ENCODE peak calls at places on chromosome 2, in five cellular contexts. B, P, Q, A and Z are unnamed samples.

GRCh38 chr2:237922641-237923361 is 44.0 kb upstream of the UBE2F start:
- DNase-seq in B (no peak), P (no peak), Q (peak), A (no peak), Z (no peak)

GRCh38 chr2:20232837-20233207 is 7.9 kb upstream of the SDC1 start:
- DNase-seq in B (no peak), P (no peak), Q (no peak), A (peak), Z (no peak)

GRCh38 chr2:175769200-175769599 is 232.9 kb downstream of the LNPK start:
- DNase-seq in B (no peak), P (no peak), Q (no peak), A (no peak), Z (no peak)

GRCh38 chr2:156115338-156115737 is 217.2 kb downstream of the NR4A2 start:
- DNase-seq in B (no peak), P (no peak), Q (no peak), A (no peak), Z (no peak)

GRCh38 chr2:165827921-165828276 is 33.9 kb upstream of the GALNT3 start:
- DNase-seq in B (no peak), P (no peak), Q (no peak), A (no peak), Z (no peak)

GRCh38 chr2:109172556-109173105 is 43.6 kb downstream of the SH3RF3 start:
- DNase-seq in B (no peak), P (no peak), Q (no peak), A (no peak), Z (no peak)

GRCh38 chr2:232891621-232892071 is 21.6 kb downstream of the SNORC start:
- DNase-seq in B (no peak), P (no peak), Q (no peak), A (no peak), Z (no peak)

GRCh38 chr2:60353863-60354262 is 199.6 kb downstream of the BCL11A start:
- DNase-seq in B (no peak), P (no peak), Q (no peak), A (peak), Z (peak)

GRCh38 chr2:74552914-74553811 is 579 bp downstream of the LOXL3 start:
- DNase-seq in B (peak), P (no peak), Q (peak), A (peak), Z (no peak)

GRCh38 chr2:180077295-180077906 is 70.3 kb upstream of the CWC22 start:
- DNase-seq in B (peak), P (peak), Q (peak), A (no peak), Z (no peak)

GRCh38 chr2:86787701-86788100 is 3.0 kb downstream of the CD8A start:
- DNase-seq in B (no peak), P (no peak), Q (peak), A (no peak), Z (no peak)

GRCh38 chr2:4340536-4340935 is 637.2 kb downstream of the DCDC2C start:
- DNase-seq in B (no peak), P (no peak), Q (no peak), A (no peak), Z (no peak)

GRCh38 chr2:119225084-119225864 is 1.6 kb downstream of the STEAP3 start:
- DNase-seq in B (no peak), P (peak), Q (no peak), A (no peak), Z (no peak)

GRCh38 chr2:202932425-202933138 is 20.5 kb downstream of the CARF start:
- DNase-seq in B (no peak), P (no peak), Q (no peak), A (no peak), Z (no peak)

GRCh38 chr2:86764661-86765307 is 25.9 kb downstream of the CD8A start:
- DNase-seq in B (peak), P (peak), Q (peak), A (no peak), Z (no peak)

GRCh38 chr2:84858123-84858522 is 22.8 kb downstream of the TRABD2A start:
- DNase-seq in B (no peak), P (no peak), Q (no peak), A (no peak), Z (no peak)

GRCh38 chr2:166996465-166996864 is 108.2 kb downstream of the XIRP2 start:
- DNase-seq in B (no peak), P (no peak), Q (no peak), A (no peak), Z (no peak)

GRCh38 chr2:129233751-129234406 is 745.6 kb upstream of the RAB6C start:
- DNase-seq in B (no peak), P (no peak), Q (peak), A (no peak), Z (no peak)

GRCh38 chr2:223093436-223093839 is 41.4 kb downstream of the KCNE4 start:
- DNase-seq in B (no peak), P (no peak), Q (no peak), A (no peak), Z (no peak)
- TF ChIP-seq TAF1 in B (no peak), P (no peak), Q (no peak), A (no peak), Z (no peak)

GRCh38 chr2:10501980-10502802 is 54.1 kb upstream of the ODC1 start:
- DNase-seq in B (no peak), P (no peak), Q (no peak), A (peak), Z (no peak)
- TF ChIP-seq GABPA in B (no peak), P (no peak), Q (no peak), A (no peak), Z (no peak)

DNA sequence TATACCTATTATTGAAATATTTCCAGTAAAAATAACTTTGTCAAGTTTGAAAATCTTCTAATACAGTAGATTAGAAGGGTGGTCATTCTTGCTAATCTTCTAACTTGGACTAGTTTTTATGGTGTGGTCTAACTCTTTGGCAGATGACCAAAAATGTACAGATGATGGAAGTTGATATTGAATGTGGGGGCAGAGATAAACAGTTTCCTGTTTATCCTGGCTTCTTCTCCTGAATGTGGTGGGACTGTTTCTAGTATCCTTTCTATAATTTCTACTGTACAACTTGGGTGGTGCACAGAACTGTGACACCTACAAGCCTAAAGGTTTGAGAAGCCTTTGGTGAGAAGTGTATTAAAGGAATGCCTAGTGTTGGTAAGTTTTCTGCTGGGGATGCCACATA is 178.7 kb downstream of the PDE11A start:
- DNase-seq in B (peak), P (no peak), Q (no peak), A (no peak), Z (no peak)
- TF ChIP-seq TAF1 in B (no peak), P (no peak), Q (no peak), A (no peak), Z (no peak)

DNA sequence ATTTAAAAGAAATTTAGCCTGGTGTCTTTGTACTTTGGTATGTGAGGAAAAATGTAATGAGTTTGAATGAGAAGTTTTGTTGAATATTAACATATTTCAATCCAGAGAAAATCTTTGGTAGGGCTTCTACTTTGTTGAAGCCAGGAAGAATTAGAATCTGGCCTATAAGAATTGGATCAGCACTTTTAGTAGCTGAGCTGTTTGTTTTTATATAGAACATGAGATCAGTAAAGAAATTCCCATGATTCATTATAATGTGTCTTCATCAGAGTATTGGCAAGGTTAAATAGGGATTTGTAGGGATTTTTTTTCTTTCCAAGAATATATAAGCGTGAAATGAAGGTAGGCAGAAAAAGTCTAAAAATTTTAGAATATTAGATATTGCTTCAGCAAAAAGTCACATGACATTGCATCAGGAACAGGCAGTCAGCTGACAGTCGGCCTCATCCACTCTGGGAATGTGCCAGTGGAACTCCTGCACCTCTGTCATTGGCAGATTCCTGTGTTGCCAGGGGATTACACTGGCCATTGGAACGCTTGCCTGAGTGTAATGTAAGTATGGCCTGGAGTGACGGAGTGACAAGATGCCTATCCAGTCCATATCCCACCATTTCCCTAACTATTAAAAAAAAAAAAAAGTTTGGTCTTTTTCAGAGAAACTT is 60.6 kb downstream of the SERTAD2 start:
- DNase-seq in B (no peak), P (no peak), Q (no peak), A (no peak), Z (no peak)
- TF ChIP-seq GABPA in B (no peak), P (no peak), Q (no peak), A (no peak), Z (no peak)

GRCh38 chr2:168217920-168218319 is 29.5 kb downstream of the STK39 start:
- DNase-seq in B (no peak), P (no peak), Q (no peak), A (no peak), Z (no peak)
- TF ChIP-seq TAF1 in B (no peak), P (no peak), Q (no peak), A (no peak), Z (no peak)

DNA sequence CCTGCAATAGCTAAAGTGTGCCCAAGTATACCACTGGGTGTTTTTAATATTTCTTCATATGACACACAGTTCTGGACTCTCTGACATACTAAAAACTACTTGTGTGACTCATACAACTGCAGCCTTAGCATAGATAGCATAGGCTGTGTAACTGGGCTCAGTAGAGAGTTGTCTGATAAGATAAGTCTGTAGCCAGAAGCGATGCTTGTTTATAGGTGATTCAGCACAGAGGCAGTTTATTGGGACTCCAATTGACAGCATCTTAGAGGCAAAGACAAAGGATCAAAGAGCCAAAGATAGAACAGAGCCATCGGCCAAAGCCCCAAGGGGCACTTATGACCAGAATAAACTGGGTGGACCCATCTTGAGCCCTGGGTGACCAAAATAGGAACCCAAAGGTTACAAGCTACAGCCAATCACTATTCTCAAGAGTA is 42.3 kb downstream of the AAK1 start:
- DNase-seq in B (peak), P (peak), Q (no peak), A (no peak), Z (no peak)
- TF ChIP-seq GABPA in B (no peak), P (no peak), Q (no peak), A (no peak), Z (no peak)

GRCh38 chr2:133054297-133054696 is 384.3 kb upstream of the LYPD1 start:
- DNase-seq in B (no peak), P (no peak), Q (no peak), A (no peak), Z (no peak)

GRCh38 chr2:133053541-133053940 is 383.5 kb upstream of the LYPD1 start:
- DNase-seq in B (no peak), P (no peak), Q (no peak), A (no peak), Z (no peak)
- TF ChIP-seq TAF1 in B (no peak), P (no peak), Q (no peak), A (no peak), Z (no peak)

GRCh38 chr2:135600915-135601314 is 69.6 kb downstream of the R3HDM1 start:
- DNase-seq in B (no peak), P (no peak), Q (no peak), A (no peak), Z (no peak)
- TF ChIP-seq GABPA in B (no peak), P (no peak), Q (no peak), A (no peak), Z (no peak)

DNA sequence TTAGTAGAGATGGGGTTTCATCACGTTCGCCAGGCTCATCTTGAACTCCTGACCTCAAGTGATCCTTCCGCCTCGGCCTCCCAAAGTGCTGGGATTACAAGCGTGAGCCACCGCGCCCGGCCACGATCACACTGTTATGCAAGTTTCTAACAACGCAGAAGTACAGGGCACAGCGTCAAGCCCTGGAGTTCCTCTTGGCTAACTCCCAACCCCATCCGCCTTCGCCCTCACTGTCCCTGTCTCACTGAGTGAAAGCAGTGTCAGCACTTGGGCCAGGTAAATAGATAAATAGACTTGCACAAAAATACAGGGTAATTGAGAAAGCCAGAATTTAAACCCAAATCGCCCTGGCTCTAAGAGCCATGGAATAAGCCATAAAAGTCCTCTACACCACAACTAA is 111.7 kb downstream of the ACVR1 start:
- DNase-seq in B (no peak), P (no peak), Q (no peak), A (no peak), Z (no peak)
- TF ChIP-seq TAF1 in B (no peak), P (no peak), Q (no peak), A (no peak), Z (no peak)